ENCODE peak calls at places on chromosomes 4 and X, in eight cellular contexts. One of them, this sample, is unnamed. For H3K4me1, the result is how much of the 10 kb centered on the place peaks cover.

GRCh38 chrX:10199212-10199611 is 42.4 kb downstream of the CLCN4 start:
- DNase-seq in Peyer's patch: peak
- DNase-seq in cardiac muscle cell: no peak
- DNase-seq in astrocyte: peak
- DNase-seq in keratinocyte: no peak
- DNase-seq in osteoblast: peak
- DNase-seq in HepG2: no peak
- DNase-seq in endodermal cell: no peak
- DNase-seq in this sample: peak

GRCh38 chrX:14039344-14039743 is 9.7 kb upstream of the GEMIN8 start:
- DNase-seq in Peyer's patch: peak
- DNase-seq in cardiac muscle cell: peak
- DNase-seq in astrocyte: no peak
- DNase-seq in keratinocyte: no peak
- DNase-seq in osteoblast: peak
- DNase-seq in HepG2: peak
- DNase-seq in endodermal cell: peak
- DNase-seq in this sample: peak

GRCh38 chr4:79294064-79294463 is 31.8 kb downstream of the NAA11 start:
- DNase-seq in Peyer's patch: no peak
- DNase-seq in cardiac muscle cell: no peak
- DNase-seq in astrocyte: peak
- DNase-seq in keratinocyte: no peak
- DNase-seq in osteoblast: peak
- DNase-seq in HepG2: peak
- DNase-seq in endodermal cell: no peak
- DNase-seq in this sample: peak

GRCh38 chr4:11130195-11130975 is 298.3 kb downstream of the HS3ST1 start:
- DNase-seq in Peyer's patch: no peak
- DNase-seq in cardiac muscle cell: no peak
- DNase-seq in astrocyte: peak
- DNase-seq in keratinocyte: no peak
- DNase-seq in osteoblast: no peak
- DNase-seq in HepG2: no peak
- DNase-seq in endodermal cell: no peak
- DNase-seq in this sample: no peak

GRCh38 chrX:69178592-69178991 is 13.3 kb upstream of the PJA1 start:
- DNase-seq in Peyer's patch: no peak
- DNase-seq in cardiac muscle cell: no peak
- DNase-seq in astrocyte: no peak
- DNase-seq in keratinocyte: no peak
- DNase-seq in osteoblast: no peak
- DNase-seq in HepG2: no peak
- DNase-seq in endodermal cell: peak
- DNase-seq in this sample: no peak

GRCh38 chr4:11904117-11904535 is 475.4 kb upstream of the HS3ST1 start:
- DNase-seq in Peyer's patch: no peak
- DNase-seq in cardiac muscle cell: no peak
- DNase-seq in astrocyte: peak
- DNase-seq in keratinocyte: no peak
- DNase-seq in osteoblast: no peak
- DNase-seq in HepG2: no peak
- DNase-seq in endodermal cell: no peak
- DNase-seq in this sample: peak

GRCh38 chr4:184408021-184408710 is 66.2 kb downstream of the IRF2 start:
- DNase-seq in Peyer's patch: no peak
- DNase-seq in cardiac muscle cell: no peak
- DNase-seq in astrocyte: peak
- DNase-seq in keratinocyte: no peak
- DNase-seq in osteoblast: peak
- DNase-seq in HepG2: no peak
- DNase-seq in endodermal cell: no peak
- DNase-seq in this sample: no peak

GRCh38 chrX:22081475-22082092 is 49.5 kb downstream of the PHEX start:
- DNase-seq in Peyer's patch: peak
- DNase-seq in cardiac muscle cell: peak
- DNase-seq in astrocyte: peak
- DNase-seq in keratinocyte: no peak
- DNase-seq in osteoblast: no peak
- DNase-seq in HepG2: peak
- DNase-seq in endodermal cell: peak
- DNase-seq in this sample: peak

GRCh38 chr4:71648923-71649322 is 135.0 kb downstream of the GC start:
- DNase-seq in Peyer's patch: no peak
- DNase-seq in cardiac muscle cell: no peak
- DNase-seq in astrocyte: no peak
- DNase-seq in keratinocyte: no peak
- DNase-seq in osteoblast: no peak
- DNase-seq in HepG2: no peak
- DNase-seq in endodermal cell: no peak
- DNase-seq in this sample: no peak

GRCh38 chrX:15989716-15990115 is 133.6 kb upstream of the GRPR start:
- DNase-seq in Peyer's patch: no peak
- DNase-seq in cardiac muscle cell: no peak
- DNase-seq in astrocyte: no peak
- DNase-seq in keratinocyte: no peak
- DNase-seq in osteoblast: no peak
- DNase-seq in HepG2: no peak
- DNase-seq in endodermal cell: no peak
- DNase-seq in this sample: no peak

GRCh38 chrX:54530358-54530900 is 410 bp downstream of the GNL3L start:
- DNase-seq in Peyer's patch: no peak
- DNase-seq in cardiac muscle cell: no peak
- DNase-seq in astrocyte: no peak
- DNase-seq in keratinocyte: no peak
- DNase-seq in osteoblast: no peak
- DNase-seq in HepG2: no peak
- DNase-seq in endodermal cell: no peak
- DNase-seq in this sample: peak

GRCh38 chrX:54534271-54534670 is 4.3 kb downstream of the GNL3L start:
- DNase-seq in Peyer's patch: no peak
- DNase-seq in cardiac muscle cell: no peak
- DNase-seq in astrocyte: no peak
- DNase-seq in keratinocyte: no peak
- DNase-seq in osteoblast: no peak
- DNase-seq in HepG2: no peak
- DNase-seq in endodermal cell: no peak
- DNase-seq in this sample: no peak

GRCh38 chrX:54529559-54530357 is at the start of gene GNL3L:
- DNase-seq in Peyer's patch: peak
- DNase-seq in cardiac muscle cell: peak
- DNase-seq in astrocyte: peak
- DNase-seq in keratinocyte: peak
- DNase-seq in osteoblast: peak
- DNase-seq in HepG2: peak
- DNase-seq in endodermal cell: peak
- DNase-seq in this sample: peak

GRCh38 chrX:54529166-54529558 is 857 bp upstream of the GNL3L start:
- DNase-seq in Peyer's patch: no peak
- DNase-seq in cardiac muscle cell: no peak
- DNase-seq in astrocyte: no peak
- DNase-seq in keratinocyte: no peak
- DNase-seq in osteoblast: no peak
- DNase-seq in HepG2: no peak
- DNase-seq in endodermal cell: no peak
- DNase-seq in this sample: no peak
- H3K4me3 ChIP-seq in Peyer's patch: peak
- H3K4me3 ChIP-seq in cardiac muscle cell: peak
- H3K4me3 ChIP-seq in astrocyte: peak
- H3K4me3 ChIP-seq in keratinocyte: no peak
- H3K4me3 ChIP-seq in osteoblast: peak
- H3K4me3 ChIP-seq in HepG2: no peak
- H3K4me3 ChIP-seq in endodermal cell: peak
- H3K4me3 ChIP-seq in this sample: no peak

DNA sequence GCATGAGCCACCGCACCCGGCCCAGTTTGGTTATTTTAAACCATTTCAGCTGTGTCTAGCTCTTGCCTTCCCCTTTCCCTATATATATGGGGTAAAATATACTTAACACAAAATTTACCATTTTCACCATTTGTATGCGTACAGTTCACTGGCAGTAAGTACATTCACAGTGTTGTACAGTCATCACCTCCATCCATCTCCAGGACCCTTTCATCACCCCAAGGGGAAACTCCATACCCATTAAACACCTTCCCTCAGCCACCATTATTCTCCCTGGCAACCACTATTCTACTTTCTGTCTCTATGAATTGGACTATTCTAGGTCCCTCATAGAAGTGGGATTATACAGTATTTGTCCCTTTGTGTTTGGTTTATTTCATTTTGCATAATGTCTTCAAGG is 106.4 kb downstream of the TMEM131L start:
- DNase-seq in Peyer's patch: no peak
- DNase-seq in cardiac muscle cell: no peak
- DNase-seq in astrocyte: no peak
- DNase-seq in keratinocyte: no peak
- DNase-seq in osteoblast: no peak
- DNase-seq in HepG2: no peak
- DNase-seq in endodermal cell: no peak
- DNase-seq in this sample: no peak
- H3K4me1 ChIP-seq in Peyer's patch: under half
- H3K4me1 ChIP-seq in cardiac muscle cell: under half
- H3K4me1 ChIP-seq in astrocyte: under half
- H3K4me1 ChIP-seq in keratinocyte: under half
- H3K4me1 ChIP-seq in osteoblast: under half
- H3K4me1 ChIP-seq in HepG2: half or more
- H3K4me1 ChIP-seq in endodermal cell: under half
- H3K4me1 ChIP-seq in this sample: under half

GRCh38 chr4:40769266-40769665 is 19.5 kb downstream of the NSUN7 start:
- DNase-seq in Peyer's patch: no peak
- DNase-seq in cardiac muscle cell: no peak
- DNase-seq in astrocyte: peak
- DNase-seq in keratinocyte: no peak
- DNase-seq in osteoblast: no peak
- DNase-seq in HepG2: no peak
- DNase-seq in endodermal cell: no peak
- DNase-seq in this sample: no peak
- H3K4me3 ChIP-seq in Peyer's patch: no peak
- H3K4me3 ChIP-seq in cardiac muscle cell: no peak
- H3K4me3 ChIP-seq in astrocyte: no peak
- H3K4me3 ChIP-seq in keratinocyte: no peak
- H3K4me3 ChIP-seq in osteoblast: no peak
- H3K4me3 ChIP-seq in HepG2: no peak
- H3K4me3 ChIP-seq in endodermal cell: no peak
- H3K4me3 ChIP-seq in this sample: no peak

GRCh38 chr4:1640110-1640509 is 44.0 kb downstream of the FAM53A start:
- DNase-seq in Peyer's patch: no peak
- DNase-seq in cardiac muscle cell: no peak
- DNase-seq in astrocyte: no peak
- DNase-seq in keratinocyte: no peak
- DNase-seq in osteoblast: no peak
- DNase-seq in HepG2: no peak
- DNase-seq in endodermal cell: no peak
- DNase-seq in this sample: peak
- H3K4me1 ChIP-seq in Peyer's patch: under half
- H3K4me1 ChIP-seq in cardiac muscle cell: under half
- H3K4me1 ChIP-seq in astrocyte: under half
- H3K4me1 ChIP-seq in keratinocyte: under half
- H3K4me1 ChIP-seq in osteoblast: under half
- H3K4me1 ChIP-seq in HepG2: under half
- H3K4me1 ChIP-seq in endodermal cell: under half
- H3K4me1 ChIP-seq in this sample: under half